ENCODE peak calls at places on chromosomes 2 and 18, in five cellular contexts. P is astrocyte of the spinal cord; A is stimulated activated CD4-positive, alpha-beta T cell treated with anti-CD3 and anti-CD28 coated beads, Interleukin-4, amount 100 ng/mL, for 24 hours; F is activated naive CD8-positive, alpha-beta T cell treated with anti-CD3 and anti-CD28 coated beads, Interleukin-2, amount 10 ng/mL, durations not matched to agents 7 days and 5 days; C is GM12892. L is an unnamed sample.

GRCh38 chr2:11750422-11750821 is 4.0 kb downstream of the LPIN1 start:
- DNase-seq in P (peak; percentile 23), A (peak; percentile 58), F (no peak), C (no peak), L (no peak)

GRCh38 chr18:58861353-58861752 is 3.3 kb upstream of the ZNF532 start:
- DNase-seq in P (no peak), A (no peak), F (no peak), C (no peak), L (no peak)

GRCh38 chr18:57980573-57981348 is 63.3 kb upstream of the NEDD4L start:
- DNase-seq in P (no peak), A (no peak), F (no peak), C (no peak), L (no peak)

GRCh38 chr2:128635361-128635900 is 316.8 kb upstream of the HS6ST1 start:
- DNase-seq in P (no peak), A (no peak), F (no peak), C (no peak), L (no peak)

GRCh38 chr2:242056026-242056425 is 186.5 kb downstream of the RTP5 start:
- DNase-seq in P (no peak), A (no peak), F (no peak), C (no peak), L (no peak)

GRCh38 chr2:24930768-24931167 is 10.7 kb upstream of the ADCY3 start:
- DNase-seq in P (no peak), A (no peak), F (no peak), C (peak; percentile 65), L (peak; percentile 70)

GRCh38 chr18:12247946-12248345 is 6.2 kb upstream of the CIDEA start:
- DNase-seq in P (no peak), A (no peak), F (no peak), C (no peak), L (no peak)

GRCh38 chr2:8543412-8544167 is 138.3 kb upstream of the ID2 start:
- DNase-seq in P (peak; percentile 86), A (peak; percentile 85), F (peak; percentile 70), C (peak; percentile 70), L (peak; percentile 69)

GRCh38 chr2:105324732-105325131 is 4.8 kb downstream of the TGFBRAP1 start:
- DNase-seq in P (peak; percentile 72), A (no peak), F (no peak), C (no peak), L (no peak)

L was measured in GM12891.